ENCODE peak calls at places on chromosomes 16 and 17, in four cellular contexts. One of them, this sample, is unnamed.

GRCh38 chr17:75340636-75341035 is 51.4 kb upstream of the SLC25A19 start:
- DNase-seq in K562: no peak
- DNase-seq in HepG2: no peak
- DNase-seq in GM12878: no peak
- DNase-seq in this sample: no peak

GRCh38 chr16:50259334-50260205 is 6.8 kb upstream of the ADCY7 start:
- DNase-seq in K562: no peak
- DNase-seq in HepG2: no peak
- DNase-seq in GM12878: no peak
- DNase-seq in this sample: no peak

GRCh38 chr16:58399718-58400633 is 7.7 kb downstream of the GINS3 start:
- DNase-seq in K562: no peak
- DNase-seq in HepG2: no peak
- DNase-seq in GM12878: no peak
- DNase-seq in this sample: no peak

GRCh38 chr17:11589706-11590105 is 8.6 kb upstream of the DNAH9 start:
- DNase-seq in K562: peak; percentile 1
- DNase-seq in HepG2: no peak
- DNase-seq in GM12878: no peak
- DNase-seq in this sample: no peak

GRCh38 chr17:41907185-41907556 is 11.6 kb downstream of the ACLY start:
- DNase-seq in K562: no peak
- DNase-seq in HepG2: no peak
- DNase-seq in GM12878: no peak
- DNase-seq in this sample: no peak

GRCh38 chr17:17300624-17301568 is 2.3 kb upstream of the NT5M start:
- DNase-seq in K562: no peak
- DNase-seq in HepG2: no peak
- DNase-seq in GM12878: no peak
- DNase-seq in this sample: peak; percentile 96

GRCh38 chr17:21166599-21167265 is 40.0 kb downstream of the DHRS7B start:
- DNase-seq in K562: no peak
- DNase-seq in HepG2: no peak
- DNase-seq in GM12878: no peak
- DNase-seq in this sample: no peak

GRCh38 chr17:45013021-45013997 is 38.1 kb downstream of the DCAKD start:
- DNase-seq in K562: no peak
- DNase-seq in HepG2: no peak
- DNase-seq in GM12878: no peak
- DNase-seq in this sample: peak; percentile 27

DNA sequence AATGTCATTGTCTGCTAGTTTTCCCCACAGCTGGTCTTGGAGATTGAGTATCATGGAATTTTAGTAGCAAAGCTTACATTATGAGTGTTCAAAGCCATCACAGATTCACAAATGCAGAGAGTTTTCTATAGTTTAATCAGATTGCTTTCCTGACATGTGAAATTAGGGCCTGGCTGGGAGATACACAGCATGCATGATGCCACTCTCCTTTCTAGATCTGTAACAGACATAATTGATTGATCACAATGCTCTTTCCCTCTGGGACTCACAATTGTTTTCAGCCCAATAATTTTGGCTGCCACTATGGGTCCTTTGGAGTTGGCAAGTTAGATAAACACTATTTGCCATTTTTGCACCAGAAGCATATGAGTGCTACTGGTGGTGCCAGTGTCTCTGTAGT is 132.5 kb downstream of the SPACA3 start:
- DNase-seq in K562: no peak
- DNase-seq in HepG2: no peak
- DNase-seq in GM12878: no peak
- DNase-seq in this sample: no peak
- TF ChIP-seq ATF2 in K562: no peak
- TF ChIP-seq ATF2 in HepG2: no peak
- TF ChIP-seq ATF2 in GM12878: no peak
- TF ChIP-seq ATF2 in this sample: no peak

GRCh38 chr17:77886387-77886728 is 72.1 kb upstream of the TNRC6C start:
- DNase-seq in K562: peak; percentile 29
- DNase-seq in HepG2: no peak
- DNase-seq in GM12878: no peak
- DNase-seq in this sample: no peak
- TF ChIP-seq TCF7 in K562: no peak
- TF ChIP-seq TCF7 in HepG2: no peak
- TF ChIP-seq TCF7 in GM12878: no peak
- TF ChIP-seq TCF7 in this sample: no peak

GRCh38 chr16:79165541-79165940 is 435.0 kb downstream of the MAF start:
- DNase-seq in K562: no peak
- DNase-seq in HepG2: no peak
- DNase-seq in GM12878: no peak
- DNase-seq in this sample: no peak
- TF ChIP-seq ATF2 in K562: no peak
- TF ChIP-seq ATF2 in HepG2: no peak
- TF ChIP-seq ATF2 in GM12878: no peak
- TF ChIP-seq ATF2 in this sample: no peak

GRCh38 chr16:75306102-75306762 is 54.8 kb upstream of the BCAR1 start:
- DNase-seq in K562: peak; percentile 18
- DNase-seq in HepG2: peak; percentile 95
- DNase-seq in GM12878: no peak
- DNase-seq in this sample: no peak
- TF ChIP-seq TCF7 in K562: no peak
- TF ChIP-seq TCF7 in HepG2: peak; percentile 80
- TF ChIP-seq TCF7 in GM12878: no peak
- TF ChIP-seq TCF7 in this sample: no peak

GRCh38 chr16:48081656-48082055 is 74.1 kb downstream of the ABCC12 start:
- DNase-seq in K562: no peak
- DNase-seq in HepG2: no peak
- DNase-seq in GM12878: no peak
- DNase-seq in this sample: no peak
- TF ChIP-seq ATF2 in K562: no peak
- TF ChIP-seq ATF2 in HepG2: no peak
- TF ChIP-seq ATF2 in GM12878: no peak
- TF ChIP-seq ATF2 in this sample: no peak

GRCh38 chr16:76780556-76780955 is 410.4 kb upstream of the MON1B start:
- DNase-seq in K562: no peak
- DNase-seq in HepG2: no peak
- DNase-seq in GM12878: no peak
- DNase-seq in this sample: no peak
- TF ChIP-seq TCF7 in K562: no peak
- TF ChIP-seq TCF7 in HepG2: no peak
- TF ChIP-seq TCF7 in GM12878: no peak
- TF ChIP-seq TCF7 in this sample: no peak

GRCh38 chr17:79923974-79924638 is 84.9 kb upstream of the CBX4 start:
- DNase-seq in K562: peak; percentile 80
- DNase-seq in HepG2: peak; percentile 67
- DNase-seq in GM12878: no peak
- DNase-seq in this sample: peak; percentile 97

GRCh38 chr17:79922161-79922569 is 82.9 kb upstream of the CBX4 start:
- DNase-seq in K562: no peak
- DNase-seq in HepG2: no peak
- DNase-seq in GM12878: no peak
- DNase-seq in this sample: no peak

GRCh38 chr17:79921411-79922160 is 82.3 kb upstream of the CBX4 start:
- DNase-seq in K562: no peak
- DNase-seq in HepG2: no peak
- DNase-seq in GM12878: peak; percentile 47
- DNase-seq in this sample: no peak

GRCh38 chr17:79924639-79924976 is 85.4 kb upstream of the CBX4 start:
- DNase-seq in K562: no peak
- DNase-seq in HepG2: no peak
- DNase-seq in GM12878: no peak
- DNase-seq in this sample: no peak

GRCh38 chr17:79922798-79923197 is 83.6 kb upstream of the CBX4 start:
- DNase-seq in K562: no peak
- DNase-seq in HepG2: no peak
- DNase-seq in GM12878: no peak
- DNase-seq in this sample: no peak
- TF ChIP-seq ATF2 in K562: no peak
- TF ChIP-seq ATF2 in HepG2: no peak
- TF ChIP-seq ATF2 in GM12878: no peak
- TF ChIP-seq ATF2 in this sample: no peak

GRCh38 chr16:56274369-56274768 is 83.1 kb downstream of the GNAO1 start:
- DNase-seq in K562: no peak
- DNase-seq in HepG2: no peak
- DNase-seq in GM12878: no peak
- DNase-seq in this sample: no peak

GRCh38 chr16:56275801-56276200 is 84.5 kb downstream of the GNAO1 start:
- DNase-seq in K562: no peak
- DNase-seq in HepG2: no peak
- DNase-seq in GM12878: no peak
- DNase-seq in this sample: no peak

GRCh38 chr16:56273615-56274014 is 82.3 kb downstream of the GNAO1 start:
- DNase-seq in K562: no peak
- DNase-seq in HepG2: no peak
- DNase-seq in GM12878: no peak
- DNase-seq in this sample: no peak

GRCh38 chr16:56277040-56277439 is 85.8 kb downstream of the GNAO1 start:
- DNase-seq in K562: no peak
- DNase-seq in HepG2: peak; percentile 16
- DNase-seq in GM12878: no peak
- DNase-seq in this sample: peak; percentile 76

GRCh38 chr16:56275076-56275475 is 83.8 kb downstream of the GNAO1 start:
- DNase-seq in K562: peak; percentile 43
- DNase-seq in HepG2: no peak
- DNase-seq in GM12878: no peak
- DNase-seq in this sample: no peak
- TF ChIP-seq TCF7 in K562: no peak
- TF ChIP-seq TCF7 in HepG2: no peak
- TF ChIP-seq TCF7 in GM12878: no peak
- TF ChIP-seq TCF7 in this sample: no peak

This sample was measured in WTC11.